ENCODE peak calls at places on chromosomes 6 and 20, in six cellular contexts. One of them, this sample, is unnamed.

GRCh38 chr6:77620290-77620882 is 32.5 kb upstream of the MEI4 start:
- DNase-seq in adrenal gland: no peak
- DNase-seq in fibroblast of lung: no peak
- DNase-seq in progenitor cell of endocrine pancreas: no peak
- DNase-seq in transverse colon: no peak
- DNase-seq in left lung: no peak
- DNase-seq in this sample: peak; percentile 34

GRCh38 chr6:6749791-6750434 is 161.4 kb downstream of the LY86 start:
- DNase-seq in adrenal gland: peak; percentile 94
- DNase-seq in fibroblast of lung: peak; percentile 94
- DNase-seq in transverse colon: peak; percentile 72
- DNase-seq in progenitor cell of endocrine pancreas: no peak
- DNase-seq in left lung: peak; percentile 80
- DNase-seq in this sample: no peak

GRCh38 chr6:28988536-28989415 is 16.3 kb downstream of the ZNF311 start:
- DNase-seq in left lung: peak; percentile 79
- DNase-seq in transverse colon: peak; percentile 52
- DNase-seq in progenitor cell of endocrine pancreas: peak; percentile 58
- DNase-seq in adrenal gland: peak; percentile 66
- DNase-seq in fibroblast of lung: peak; percentile 71
- DNase-seq in this sample: peak; percentile 81

GRCh38 chr20:59988141-59988540 is 29.9 kb downstream of the CDH26 start:
- DNase-seq in left lung: peak; percentile 73
- DNase-seq in transverse colon: no peak
- DNase-seq in progenitor cell of endocrine pancreas: no peak
- DNase-seq in fibroblast of lung: no peak
- DNase-seq in adrenal gland: no peak
- DNase-seq in this sample: no peak

GRCh38 chr20:17671051-17671450 is 11.0 kb downstream of the RRBP1 start:
- DNase-seq in fibroblast of lung: no peak
- DNase-seq in progenitor cell of endocrine pancreas: no peak
- DNase-seq in transverse colon: no peak
- DNase-seq in left lung: no peak
- DNase-seq in adrenal gland: no peak
- DNase-seq in this sample: no peak

GRCh38 chr6:28335564-28336283 is at the start of gene ZSCAN31:
- DNase-seq in adrenal gland: peak; percentile 100
- DNase-seq in transverse colon: peak; percentile 96
- DNase-seq in progenitor cell of endocrine pancreas: peak; percentile 74
- DNase-seq in left lung: peak; percentile 97
- DNase-seq in fibroblast of lung: peak; percentile 99
- DNase-seq in this sample: peak; percentile 93

GRCh38 chr6:33578588-33579011 is 1.5 kb downstream of the BAK1 start:
- DNase-seq in fibroblast of lung: no peak
- DNase-seq in left lung: no peak
- DNase-seq in transverse colon: peak; percentile 75
- DNase-seq in adrenal gland: peak; percentile 54
- DNase-seq in progenitor cell of endocrine pancreas: no peak
- DNase-seq in this sample: peak; percentile 73

GRCh38 chr6:135372758-135373157 is 124.8 kb downstream of the AHI1 start:
- DNase-seq in adrenal gland: no peak
- DNase-seq in progenitor cell of endocrine pancreas: no peak
- DNase-seq in transverse colon: no peak
- DNase-seq in fibroblast of lung: no peak
- DNase-seq in left lung: no peak
- DNase-seq in this sample: peak; percentile 6

GRCh38 chr6:75735491-75736186 is 13.4 kb upstream of the MYO6 start:
- DNase-seq in transverse colon: no peak
- DNase-seq in fibroblast of lung: peak; percentile 26
- DNase-seq in left lung: no peak
- DNase-seq in adrenal gland: no peak
- DNase-seq in progenitor cell of endocrine pancreas: no peak
- DNase-seq in this sample: peak; percentile 30

GRCh38 chr20:3797592-3798404 is 1.7 kb downstream of the CDC25B start:
- DNase-seq in fibroblast of lung: peak; percentile 55
- DNase-seq in transverse colon: peak; percentile 65
- DNase-seq in left lung: peak; percentile 50
- DNase-seq in progenitor cell of endocrine pancreas: no peak
- DNase-seq in adrenal gland: no peak
- DNase-seq in this sample: peak; percentile 53

GRCh38 chr20:49891486-49891885 is 23.8 kb downstream of the SPATA2 start:
- DNase-seq in transverse colon: no peak
- DNase-seq in progenitor cell of endocrine pancreas: no peak
- DNase-seq in adrenal gland: peak; percentile 42
- DNase-seq in fibroblast of lung: no peak
- DNase-seq in left lung: no peak
- DNase-seq in this sample: no peak

GRCh38 chr6:164246082-164246481 is 831.6 kb downstream of the QKI start:
- DNase-seq in transverse colon: no peak
- DNase-seq in progenitor cell of endocrine pancreas: no peak
- DNase-seq in fibroblast of lung: no peak
- DNase-seq in left lung: no peak
- DNase-seq in adrenal gland: no peak
- DNase-seq in this sample: no peak

GRCh38 chr6:33632603-33633039 is 11.5 kb downstream of the ITPR3 start:
- DNase-seq in fibroblast of lung: no peak
- DNase-seq in progenitor cell of endocrine pancreas: no peak
- DNase-seq in left lung: no peak
- DNase-seq in transverse colon: peak; percentile 73
- DNase-seq in adrenal gland: no peak
- DNase-seq in this sample: peak; percentile 62

GRCh38 chr20:2210646-2211556 is 84.9 kb upstream of the TGM3 start:
- DNase-seq in progenitor cell of endocrine pancreas: no peak
- DNase-seq in adrenal gland: peak; percentile 70
- DNase-seq in left lung: peak; percentile 69
- DNase-seq in fibroblast of lung: peak; percentile 30
- DNase-seq in transverse colon: peak; percentile 51
- DNase-seq in this sample: no peak

GRCh38 chr20:50470249-50470858 is 39.8 kb upstream of the PTPN1 start:
- DNase-seq in progenitor cell of endocrine pancreas: no peak
- DNase-seq in left lung: no peak
- DNase-seq in fibroblast of lung: no peak
- DNase-seq in transverse colon: no peak
- DNase-seq in adrenal gland: no peak
- DNase-seq in this sample: no peak

GRCh38 chr6:163405412-163406309 is 8.9 kb upstream of the QKI start:
- DNase-seq in fibroblast of lung: no peak
- DNase-seq in left lung: peak; percentile 91
- DNase-seq in transverse colon: peak; percentile 46
- DNase-seq in adrenal gland: peak; percentile 88
- DNase-seq in progenitor cell of endocrine pancreas: no peak
- DNase-seq in this sample: peak; percentile 44

GRCh38 chr20:47876348-47877056 is 91.2 kb upstream of the SULF2 start:
- DNase-seq in left lung: no peak
- DNase-seq in adrenal gland: no peak
- DNase-seq in fibroblast of lung: no peak
- DNase-seq in transverse colon: no peak
- DNase-seq in progenitor cell of endocrine pancreas: no peak
- DNase-seq in this sample: no peak

GRCh38 chr6:41122918-41123317 is 31.2 kb downstream of the TREML1 start:
- DNase-seq in fibroblast of lung: no peak
- DNase-seq in adrenal gland: no peak
- DNase-seq in left lung: no peak
- DNase-seq in progenitor cell of endocrine pancreas: no peak
- DNase-seq in transverse colon: no peak
- DNase-seq in this sample: no peak

DNA sequence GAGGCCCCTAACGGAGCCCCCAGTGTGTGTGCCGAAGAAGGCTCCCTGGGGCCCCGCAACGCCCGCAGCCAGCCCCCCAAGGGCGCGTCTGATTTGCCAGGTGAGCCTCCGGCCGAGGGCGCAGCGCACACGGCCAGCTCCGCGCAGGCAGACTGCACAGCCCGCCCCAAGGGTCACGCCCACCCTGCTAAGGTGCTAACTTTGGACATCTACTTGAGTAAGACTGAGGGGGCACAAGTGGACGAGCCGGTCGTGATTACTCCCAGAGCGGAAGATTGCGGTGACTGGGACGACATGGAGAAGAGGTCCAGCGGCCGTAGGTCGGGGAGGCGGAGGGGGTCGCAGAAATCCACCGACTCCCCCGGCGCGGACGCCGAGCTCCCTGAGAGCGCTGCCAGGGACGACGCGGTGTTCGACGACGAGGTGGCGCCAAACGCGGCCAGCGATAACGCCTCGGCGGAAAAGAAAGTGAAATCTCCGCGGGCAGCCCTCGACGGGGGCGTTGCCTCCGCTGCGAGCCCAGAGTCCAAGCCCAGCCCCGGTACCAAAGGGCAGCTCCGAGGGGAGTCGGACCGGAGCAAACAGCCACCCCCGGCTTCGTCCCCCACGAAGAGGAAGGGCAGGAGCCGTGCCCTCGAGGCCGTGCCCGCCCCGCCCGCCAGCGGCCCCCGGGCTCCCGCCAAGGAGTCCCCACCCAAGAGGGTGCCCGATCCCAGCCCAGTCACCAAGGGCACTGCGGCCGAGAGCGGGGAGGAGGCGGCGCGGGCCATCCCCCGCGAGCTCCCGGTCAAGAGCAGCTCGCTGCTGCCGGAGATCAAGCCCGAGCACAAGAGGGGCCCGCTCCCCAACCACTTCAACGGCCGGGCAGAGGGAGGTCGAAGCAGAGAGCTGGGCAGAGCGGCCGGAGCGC is 117.0 kb downstream of the RTN4IP1 start:
- DNase-seq in adrenal gland: peak; percentile 73
- DNase-seq in progenitor cell of endocrine pancreas: peak; percentile 27
- DNase-seq in left lung: peak; percentile 87
- DNase-seq in transverse colon: peak; percentile 92
- DNase-seq in fibroblast of lung: peak; percentile 56
- DNase-seq in this sample: peak; percentile 83
- TF ChIP-seq CTCF in adrenal gland: no peak
- TF ChIP-seq CTCF in progenitor cell of endocrine pancreas: peak; percentile 30
- TF ChIP-seq CTCF in left lung: no peak
- TF ChIP-seq CTCF in transverse colon: peak; percentile 24
- TF ChIP-seq CTCF in fibroblast of lung: peak; percentile 21
- TF ChIP-seq CTCF in this sample: peak; percentile 32

GRCh38 chr20:24149881-24150307 is 161.3 kb upstream of the GGTLC1 start:
- DNase-seq in fibroblast of lung: no peak
- DNase-seq in transverse colon: no peak
- DNase-seq in adrenal gland: peak; percentile 55
- DNase-seq in left lung: no peak
- DNase-seq in progenitor cell of endocrine pancreas: peak; percentile 41
- DNase-seq in this sample: peak; percentile 15
- TF ChIP-seq CTCF in fibroblast of lung: no peak
- TF ChIP-seq CTCF in transverse colon: peak; percentile 38
- TF ChIP-seq CTCF in adrenal gland: peak; percentile 16
- TF ChIP-seq CTCF in left lung: no peak
- TF ChIP-seq CTCF in progenitor cell of endocrine pancreas: peak; percentile 66
- TF ChIP-seq CTCF in this sample: peak; percentile 66

DNA sequence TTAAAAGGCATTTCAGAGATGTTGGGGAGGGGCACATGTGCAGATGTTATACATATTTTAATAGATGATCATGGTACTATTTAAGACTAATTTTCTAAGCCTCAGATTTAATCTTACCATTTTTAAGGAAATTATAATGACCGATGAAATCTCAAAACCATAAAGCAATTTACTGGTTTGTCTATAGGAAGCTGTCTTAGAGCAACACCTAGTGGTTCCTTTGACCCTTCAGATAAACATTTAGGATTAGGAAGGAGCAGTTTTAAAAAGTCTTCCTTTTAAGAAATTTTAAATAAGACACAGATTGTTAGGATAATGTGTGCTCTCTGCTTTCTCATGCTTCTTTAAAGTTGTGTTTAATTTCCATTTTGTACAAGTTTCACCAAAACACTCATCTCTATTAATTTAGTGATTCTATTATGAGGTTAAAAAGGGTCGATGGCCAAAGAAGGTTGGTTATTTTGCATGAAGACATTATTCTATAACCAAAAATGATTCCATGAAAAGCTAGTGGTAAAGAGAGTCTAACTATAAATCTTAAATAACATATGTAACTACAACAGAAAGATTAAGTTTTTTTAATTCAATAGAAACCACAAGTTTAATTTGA is 376.4 kb downstream of the HACE1 start:
- DNase-seq in transverse colon: no peak
- DNase-seq in left lung: no peak
- DNase-seq in fibroblast of lung: peak; percentile 0
- DNase-seq in adrenal gland: no peak
- DNase-seq in progenitor cell of endocrine pancreas: no peak
- DNase-seq in this sample: no peak
- TF ChIP-seq CTCF in transverse colon: peak; percentile 24
- TF ChIP-seq CTCF in left lung: peak; percentile 29
- TF ChIP-seq CTCF in fibroblast of lung: no peak
- TF ChIP-seq CTCF in adrenal gland: no peak
- TF ChIP-seq CTCF in progenitor cell of endocrine pancreas: peak; percentile 73
- TF ChIP-seq CTCF in this sample: peak; percentile 20

GRCh38 chr6:26659042-26659359 is 545 bp downstream of the ZNF322 start:
- DNase-seq in transverse colon: no peak
- DNase-seq in progenitor cell of endocrine pancreas: no peak
- DNase-seq in fibroblast of lung: no peak
- DNase-seq in left lung: no peak
- DNase-seq in adrenal gland: no peak
- DNase-seq in this sample: no peak

GRCh38 chr6:26657268-26657667 is 2.3 kb downstream of the ZNF322 start:
- DNase-seq in fibroblast of lung: no peak
- DNase-seq in progenitor cell of endocrine pancreas: no peak
- DNase-seq in left lung: no peak
- DNase-seq in transverse colon: no peak
- DNase-seq in adrenal gland: no peak
- DNase-seq in this sample: no peak

DNA sequence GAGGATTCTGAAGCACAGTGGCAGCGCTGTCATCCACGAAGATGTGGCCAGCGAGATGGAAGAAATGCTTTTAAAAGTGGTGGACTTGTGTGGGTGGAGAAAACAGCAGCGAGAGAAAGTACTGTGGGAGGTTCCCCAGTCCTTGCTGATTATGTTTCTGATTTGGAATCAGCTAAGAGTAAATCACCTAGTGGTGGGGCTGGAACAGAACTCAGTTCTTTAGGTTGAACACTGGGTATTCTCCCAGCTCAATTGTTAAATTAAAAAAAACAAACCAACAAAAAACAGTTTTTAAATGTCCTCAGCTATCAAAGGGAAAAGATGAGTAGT is 515 bp upstream of the ZNF322 start:
- DNase-seq in progenitor cell of endocrine pancreas: no peak
- DNase-seq in fibroblast of lung: peak; percentile 31
- DNase-seq in adrenal gland: no peak
- DNase-seq in left lung: no peak
- DNase-seq in transverse colon: no peak
- DNase-seq in this sample: peak; percentile 46
- TF ChIP-seq CTCF in progenitor cell of endocrine pancreas: peak; percentile 37
- TF ChIP-seq CTCF in fibroblast of lung: no peak
- TF ChIP-seq CTCF in adrenal gland: no peak
- TF ChIP-seq CTCF in left lung: peak; percentile 10
- TF ChIP-seq CTCF in transverse colon: peak; percentile 23
- TF ChIP-seq CTCF in this sample: peak; percentile 19

GRCh38 chr6:139373154-139373927 is 1.1 kb downstream of the CITED2 start:
- DNase-seq in adrenal gland: peak; percentile 78
- DNase-seq in transverse colon: peak; percentile 74
- DNase-seq in progenitor cell of endocrine pancreas: peak; percentile 41
- DNase-seq in left lung: peak; percentile 67
- DNase-seq in fibroblast of lung: peak; percentile 57
- DNase-seq in this sample: peak; percentile 89
- TF ChIP-seq CTCF in adrenal gland: no peak
- TF ChIP-seq CTCF in transverse colon: peak; percentile 24
- TF ChIP-seq CTCF in progenitor cell of endocrine pancreas: peak; percentile 53
- TF ChIP-seq CTCF in left lung: peak; percentile 11
- TF ChIP-seq CTCF in fibroblast of lung: peak; percentile 22
- TF ChIP-seq CTCF in this sample: peak; percentile 45

GRCh38 chr20:62778601-62779416 is 17.5 kb upstream of the MRGBP start:
- DNase-seq in fibroblast of lung: no peak
- DNase-seq in progenitor cell of endocrine pancreas: no peak
- DNase-seq in left lung: no peak
- DNase-seq in adrenal gland: no peak
- DNase-seq in transverse colon: no peak
- DNase-seq in this sample: no peak
- TF ChIP-seq CTCF in fibroblast of lung: no peak
- TF ChIP-seq CTCF in progenitor cell of endocrine pancreas: no peak
- TF ChIP-seq CTCF in left lung: no peak
- TF ChIP-seq CTCF in adrenal gland: no peak
- TF ChIP-seq CTCF in transverse colon: no peak
- TF ChIP-seq CTCF in this sample: no peak

GRCh38 chr6:112429226-112429625 is 82.1 kb downstream of the RFPL4B start:
- DNase-seq in transverse colon: no peak
- DNase-seq in progenitor cell of endocrine pancreas: no peak
- DNase-seq in fibroblast of lung: peak; percentile 49
- DNase-seq in adrenal gland: no peak
- DNase-seq in left lung: no peak
- DNase-seq in this sample: no peak
- TF ChIP-seq CTCF in transverse colon: no peak
- TF ChIP-seq CTCF in progenitor cell of endocrine pancreas: peak; percentile 37
- TF ChIP-seq CTCF in fibroblast of lung: peak; percentile 23
- TF ChIP-seq CTCF in adrenal gland: no peak
- TF ChIP-seq CTCF in left lung: no peak
- TF ChIP-seq CTCF in this sample: no peak